ENCODE peak calls at places on chromosomes 12 and 14, in nine cellular contexts. Z, J, C, O, S, P, B, W and V are unnamed samples. For H3K4me1, the result is how much of the 10 kb centered on the place peaks cover.

GRCh38 chr12:103677905-103678304 is 90.8 kb downstream of the STAB2 start:
- DNase-seq in Z (no peak), J (no peak), C (no peak), O (no peak), S (no peak), P (no peak), B (no peak), W (no peak), V (no peak)

GRCh38 chr12:52837781-52838736 is 3.9 kb upstream of the KRT79 start:
- DNase-seq in Z (no peak), J (no peak), C (no peak), O (no peak), S (no peak), P (no peak), B (no peak), W (no peak), V (no peak)

GRCh38 chr12:131604146-131604844 is 106.6 kb upstream of the SFSWAP start:
- DNase-seq in Z (no peak), J (no peak), C (no peak), O (no peak), S (no peak), P (no peak), B (no peak), W (peak), V (no peak)

GRCh38 chr12:111434680-111435338 is 29.1 kb downstream of the SH2B3 start:
- DNase-seq in Z (no peak), J (no peak), C (peak), O (no peak), S (no peak), P (no peak), B (no peak), W (peak), V (peak)

GRCh38 chr12:22234561-22234960 is 99.9 kb downstream of the ST8SIA1 start:
- DNase-seq in Z (no peak), J (no peak), C (no peak), O (no peak), S (no peak), P (no peak), B (no peak), W (no peak), V (no peak)

GRCh38 chr14:102957222-102957621 is 34.8 kb downstream of the AMN start:
- DNase-seq in Z (no peak), J (no peak), C (no peak), O (no peak), S (no peak), P (peak), B (no peak), W (no peak), V (no peak)

GRCh38 chr14:35161231-35161630 is 38.9 kb downstream of the PRORP start:
- DNase-seq in Z (peak), J (no peak), C (no peak), O (no peak), S (no peak), P (no peak), B (no peak), W (no peak), V (no peak)

GRCh38 chr14:32102968-32103367 is 25.9 kb downstream of the ARHGAP5 start:
- DNase-seq in Z (no peak), J (no peak), C (no peak), O (no peak), S (no peak), P (no peak), B (no peak), W (no peak), V (no peak)

GRCh38 chr12:50110127-50110761 is 1.8 kb upstream of the COX14 start:
- DNase-seq in Z (peak), J (no peak), C (no peak), O (no peak), S (no peak), P (no peak), B (peak), W (peak), V (no peak)

GRCh38 chr12:55736780-55737580 is 5.9 kb upstream of the GDF11 start:
- DNase-seq in Z (peak), J (no peak), C (peak), O (no peak), S (no peak), P (peak), B (peak), W (peak), V (no peak)

GRCh38 chr12:127779301-127780045 is 487.5 kb upstream of the TMEM132C start:
- DNase-seq in Z (no peak), J (no peak), C (no peak), O (no peak), S (no peak), P (no peak), B (no peak), W (no peak), V (no peak)

GRCh38 chr12:44640831-44641230 is 235.3 kb downstream of the NELL2 start:
- DNase-seq in Z (no peak), J (no peak), C (no peak), O (no peak), S (no peak), P (no peak), B (no peak), W (no peak), V (no peak)

GRCh38 chr12:2893007-2893406 is 2.3 kb downstream of the TULP3 start:
- DNase-seq in Z (peak), J (no peak), C (peak), O (no peak), S (no peak), P (no peak), B (no peak), W (no peak), V (no peak)

GRCh38 chr12:110093631-110094311 is 30.4 kb upstream of the IFT81 start:
- DNase-seq in Z (no peak), J (no peak), C (no peak), O (no peak), S (no peak), P (no peak), B (peak), W (no peak), V (no peak)

GRCh38 chr12:86741531-86741930 is 485.3 kb upstream of the MGAT4C start:
- DNase-seq in Z (no peak), J (no peak), C (no peak), O (no peak), S (no peak), P (no peak), B (no peak), W (no peak), V (no peak)

GRCh38 chr14:69887740-69888657 is 8.8 kb downstream of the SMOC1 start:
- DNase-seq in Z (no peak), J (no peak), C (no peak), O (no peak), S (no peak), P (no peak), B (no peak), W (no peak), V (no peak)

GRCh38 chr12:56591111-56591510 is 39.0 kb downstream of the BAZ2A start:
- DNase-seq in Z (no peak), J (no peak), C (no peak), O (no peak), S (no peak), P (no peak), B (no peak), W (no peak), V (no peak)

GRCh38 chr14:97065305-97066067 is 268.3 kb downstream of the VRK1 start:
- DNase-seq in Z (no peak), J (no peak), C (no peak), O (no peak), S (no peak), P (no peak), B (no peak), W (no peak), V (no peak)

GRCh38 chr14:52902971-52903385 is 47.9 kb downstream of the FERMT2 start:
- DNase-seq in Z (peak), J (no peak), C (no peak), O (no peak), S (no peak), P (no peak), B (no peak), W (no peak), V (no peak)

GRCh38 chr14:34983148-34983760 is 462 bp downstream of the SRP54 start:
- DNase-seq in Z (no peak), J (no peak), C (no peak), O (no peak), S (no peak), P (no peak), B (no peak), W (no peak), V (peak)

GRCh38 chr14:92041203-92041602 is 1.3 kb upstream of the TRIP11 start:
- DNase-seq in Z (no peak), J (no peak), C (no peak), O (no peak), S (no peak), P (no peak), B (no peak), W (no peak), V (no peak)

GRCh38 chr12:114812858-114813761 is 129.1 kb upstream of the TBX3 start:
- DNase-seq in Z (peak), J (no peak), C (peak), O (no peak), S (no peak), P (no peak), B (no peak), W (no peak), V (no peak)

GRCh38 chr12:105835505-105835904 is 303.2 kb downstream of the NUAK1 start:
- DNase-seq in Z (no peak), J (no peak), C (no peak), O (no peak), S (no peak), P (no peak), B (no peak), W (no peak), V (no peak)

GRCh38 chr12:104569348-104570173 is 112.8 kb downstream of the CHST11 start:
- DNase-seq in Z (no peak), J (no peak), C (no peak), O (no peak), S (no peak), P (no peak), B (no peak), W (peak), V (no peak)

GRCh38 chr12:88310069-88310468 is 168.0 kb downstream of the TMTC3 start:
- DNase-seq in Z (peak), J (no peak), C (no peak), O (no peak), S (no peak), P (no peak), B (no peak), W (no peak), V (no peak)

GRCh38 chr12:109947511-109947910 is 47.4 kb downstream of the TCHP start:
- DNase-seq in Z (no peak), J (no peak), C (no peak), O (no peak), S (no peak), P (no peak), B (no peak), W (no peak), V (no peak)

DNA sequence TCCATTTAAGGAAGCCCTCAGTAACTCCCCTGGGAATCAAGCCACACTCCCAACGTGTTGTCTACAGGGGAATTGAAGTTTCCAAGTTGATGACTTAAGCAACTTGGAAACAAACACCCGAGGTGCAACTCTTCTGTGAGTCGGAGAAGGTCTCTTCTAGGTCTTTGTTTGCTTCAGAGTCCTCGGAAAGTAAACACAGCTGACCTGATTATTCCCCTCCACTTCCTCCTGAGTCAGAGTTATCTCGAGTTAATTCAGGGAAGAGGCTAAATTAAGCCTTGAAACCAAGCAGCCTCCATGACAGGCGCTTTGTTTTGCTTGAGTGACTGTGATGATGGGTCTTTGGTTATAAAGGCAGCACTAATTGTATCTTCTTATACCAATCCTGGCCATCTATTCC is 41.8 kb downstream of the TUNAR start:
- DNase-seq in Z (peak), J (no peak), C (no peak), O (no peak), S (peak), P (no peak), B (no peak), W (no peak), V (no peak)
- H3K27ac ChIP-seq in Z (no peak), J (no peak), C (no peak), O (no peak), S (no peak), P (no peak), B (no peak), W (no peak), V (no peak)

GRCh38 chr14:99931308-99931707 is 133.9 kb upstream of the EVL start:
- DNase-seq in Z (no peak), J (no peak), C (no peak), O (no peak), S (no peak), P (no peak), B (no peak), W (no peak), V (no peak)

GRCh38 chr14:99928963-99929362 is 135.8 kb downstream of the EML1 start:
- DNase-seq in Z (no peak), J (no peak), C (no peak), O (no peak), S (no peak), P (no peak), B (no peak), W (no peak), V (no peak)

GRCh38 chr14:99925471-99925870 is 132.3 kb downstream of the EML1 start:
- DNase-seq in Z (no peak), J (no peak), C (no peak), O (no peak), S (peak), P (no peak), B (no peak), W (no peak), V (no peak)

GRCh38 chr14:99929601-99930000 is 135.6 kb upstream of the EVL start:
- DNase-seq in Z (no peak), J (no peak), C (no peak), O (no peak), S (no peak), P (no peak), B (no peak), W (no peak), V (no peak)

GRCh38 chr14:99930420-99931274 is 134.6 kb upstream of the EVL start:
- DNase-seq in Z (no peak), J (no peak), C (no peak), O (no peak), S (no peak), P (peak), B (no peak), W (no peak), V (no peak)
- H3K4me1 ChIP-seq in Z (under half), J (under half), C (under half), O (under half), S (under half), P (under half), B (under half), W (under half), V (under half)

GRCh38 chr12:1424674-1425395 is 169.5 kb downstream of the FBXL14 start:
- DNase-seq in Z (no peak), J (no peak), C (no peak), O (no peak), S (no peak), P (no peak), B (no peak), W (no peak), V (no peak)

GRCh38 chr12:1425396-1425729 is 169.0 kb downstream of the FBXL14 start:
- DNase-seq in Z (no peak), J (no peak), C (no peak), O (no peak), S (no peak), P (no peak), B (no peak), W (no peak), V (no peak)

GRCh38 chr12:1421091-1421902 is 173.1 kb downstream of the FBXL14 start:
- DNase-seq in Z (no peak), J (no peak), C (no peak), O (no peak), S (no peak), P (no peak), B (no peak), W (no peak), V (no peak)

GRCh38 chr12:1419849-1420371 is 174.5 kb downstream of the FBXL14 start:
- DNase-seq in Z (no peak), J (no peak), C (no peak), O (no peak), S (no peak), P (no peak), B (no peak), W (no peak), V (no peak)

GRCh38 chr12:1422604-1423315 is 171.6 kb downstream of the FBXL14 start:
- DNase-seq in Z (no peak), J (no peak), C (no peak), O (no peak), S (no peak), P (no peak), B (no peak), W (no peak), V (no peak)
- TF ChIP-seq EP300 in Z (no peak), J (peak), C (no peak), O (no peak), S (no peak), P (no peak), B (no peak), W (no peak), V (no peak)

GRCh38 chr14:50659327-50659974 is 8.7 kb downstream of the SAV1 start:
- DNase-seq in Z (no peak), J (no peak), C (no peak), O (no peak), S (no peak), P (no peak), B (no peak), W (no peak), V (peak)

GRCh38 chr14:50657753-50658152 is 10.4 kb downstream of the SAV1 start:
- DNase-seq in Z (no peak), J (no peak), C (no peak), O (no peak), S (no peak), P (no peak), B (no peak), W (no peak), V (no peak)

DNA sequence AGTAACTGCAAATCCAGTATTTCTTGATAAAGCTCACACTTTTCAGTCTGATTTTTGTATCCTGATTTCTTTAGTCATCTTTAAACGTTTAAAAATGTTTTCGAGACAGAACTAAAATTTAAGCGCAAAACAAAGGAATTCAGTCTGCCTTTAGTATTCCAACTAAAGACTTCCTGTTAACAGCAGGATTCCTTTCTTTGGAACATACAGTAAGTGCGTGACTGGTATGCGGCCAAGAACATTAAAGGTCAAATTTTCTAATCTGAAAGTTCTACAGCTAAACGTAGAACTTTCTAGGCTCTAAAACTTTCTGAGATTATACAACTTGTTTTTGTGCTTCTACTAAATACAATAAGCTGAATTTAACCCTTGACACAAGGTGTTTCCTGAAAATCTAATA is 9.9 kb downstream of the SAV1 start:
- DNase-seq in Z (no peak), J (no peak), C (no peak), O (no peak), S (no peak), P (no peak), B (no peak), W (no peak), V (peak)
- H3K27ac ChIP-seq in Z (peak), J (no peak), C (no peak), O (peak), S (peak), P (no peak), B (no peak), W (no peak), V (peak)

DNA sequence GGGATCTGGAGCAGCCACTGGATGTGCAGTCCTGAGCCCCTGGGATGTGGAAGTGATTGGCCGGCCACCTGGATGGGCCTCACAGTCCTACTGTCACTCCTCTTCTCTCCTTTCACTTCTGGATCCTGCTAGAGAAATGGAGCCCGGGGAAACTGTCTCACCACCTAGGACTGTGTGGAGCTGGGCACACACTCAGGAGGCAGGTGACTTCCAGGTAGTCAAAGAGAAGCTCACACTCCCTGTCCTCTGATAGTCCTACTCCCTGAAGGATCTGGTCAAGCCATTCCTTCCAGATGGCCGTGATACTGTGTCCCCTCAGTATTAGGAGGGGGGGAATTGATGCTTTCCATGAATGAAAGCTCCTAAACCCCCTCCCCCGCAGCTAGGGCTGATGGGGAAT is 201.1 kb downstream of the ZFP36L1 start:
- DNase-seq in Z (no peak), J (no peak), C (no peak), O (no peak), S (peak), P (no peak), B (no peak), W (no peak), V (peak)
- H3K4me1 ChIP-seq in Z (under half), J (under half), C (under half), O (under half), S (under half), P (under half), B (under half), W (under half), V (under half)

DNA sequence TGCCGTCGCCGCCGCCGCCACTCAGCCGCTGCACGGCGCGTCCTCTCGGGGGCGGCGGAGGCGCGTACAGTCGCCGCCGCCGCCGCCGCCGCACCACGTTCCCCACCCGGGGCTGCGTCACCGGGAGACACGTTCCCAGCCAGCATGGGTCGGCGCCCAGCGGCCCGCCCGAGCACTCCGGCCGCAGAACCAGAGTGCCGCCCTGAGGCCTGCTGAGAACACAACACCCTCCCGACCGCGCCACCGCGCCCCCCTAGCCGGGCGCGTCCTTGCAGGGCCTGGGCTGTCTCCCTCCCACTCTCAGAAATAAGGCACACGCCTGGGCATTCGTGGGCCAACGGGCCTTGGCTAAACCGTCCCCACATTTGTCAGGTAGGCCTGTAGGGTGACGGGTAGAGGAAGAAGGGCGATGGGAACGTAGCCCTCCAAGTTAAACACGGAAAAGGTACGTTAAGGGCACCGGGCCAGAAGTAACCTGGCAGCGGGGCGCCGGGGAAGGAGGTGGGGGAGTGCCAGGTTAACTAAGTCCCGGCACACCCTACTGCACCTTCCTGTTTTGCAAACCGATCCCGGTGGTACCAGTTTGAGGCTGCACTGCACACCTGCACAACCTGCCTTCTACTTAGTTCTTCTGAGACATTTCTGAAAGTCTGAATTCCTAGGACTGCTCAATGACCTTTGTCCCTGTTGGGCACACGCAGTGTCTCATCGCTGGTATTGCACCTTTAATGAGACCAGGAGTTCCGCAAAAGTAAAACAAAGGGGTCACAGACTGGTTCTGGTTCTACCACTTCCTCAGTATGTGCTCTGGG is at the start of gene MAP4K5:
- DNase-seq in Z (peak), J (peak), C (peak), O (peak), S (peak), P (peak), B (peak), W (peak), V (peak)
- TF ChIP-seq EP300 in Z (no peak), J (peak), C (no peak), O (no peak), S (no peak), P (no peak), B (no peak), W (no peak), V (no peak)